ENCODE peak calls at places on chromosomes 5 and 9, in four cellular contexts. One of them, this sample, is unnamed.

GRCh38 chr5:127561254-127561653 is 43.8 kb downstream of the PRRC1 start:
- DNase-seq in spleen: no peak
- DNase-seq in heart left ventricle: no peak
- DNase-seq in HepG2: no peak
- DNase-seq in this sample: no peak

GRCh38 chr5:10563940-10564837 is at the start of gene ANKRD33B:
- DNase-seq in spleen: peak
- DNase-seq in heart left ventricle: peak
- DNase-seq in HepG2: peak
- DNase-seq in this sample: peak

GRCh38 chr5:142576303-142576702 is 109.6 kb downstream of the FGF1 start:
- DNase-seq in spleen: no peak
- DNase-seq in heart left ventricle: no peak
- DNase-seq in HepG2: no peak
- DNase-seq in this sample: no peak

GRCh38 chr5:55577353-55578060 is 42.7 kb upstream of the PLPP1 start:
- DNase-seq in spleen: no peak
- DNase-seq in heart left ventricle: no peak
- DNase-seq in HepG2: no peak
- DNase-seq in this sample: no peak

GRCh38 chr9:92275541-92275940 is 18.0 kb downstream of the IARS1 start:
- DNase-seq in spleen: no peak
- DNase-seq in heart left ventricle: no peak
- DNase-seq in HepG2: no peak
- DNase-seq in this sample: no peak

GRCh38 chr9:123568691-123569342 is 212.8 kb downstream of the CRB2 start:
- DNase-seq in spleen: no peak
- DNase-seq in heart left ventricle: no peak
- DNase-seq in HepG2: no peak
- DNase-seq in this sample: no peak

GRCh38 chr5:30540150-30540549 is 653.3 kb upstream of the CDH6 start:
- DNase-seq in spleen: no peak
- DNase-seq in heart left ventricle: no peak
- DNase-seq in HepG2: no peak
- DNase-seq in this sample: no peak

GRCh38 chr9:77224750-77225312 is 47.5 kb downstream of the VPS13A start:
- DNase-seq in spleen: no peak
- DNase-seq in heart left ventricle: no peak
- DNase-seq in HepG2: no peak
- DNase-seq in this sample: no peak

GRCh38 chr5:151222769-151223446 is 984 bp downstream of the CCDC69 start:
- DNase-seq in spleen: peak
- DNase-seq in heart left ventricle: peak
- DNase-seq in HepG2: no peak
- DNase-seq in this sample: no peak

GRCh38 chr9:75997196-75997595 is 106.7 kb downstream of the PCSK5 start:
- DNase-seq in spleen: no peak
- DNase-seq in heart left ventricle: no peak
- DNase-seq in HepG2: no peak
- DNase-seq in this sample: no peak

GRCh38 chr5:71873202-71873601 is 154.1 kb downstream of the CARTPT start:
- DNase-seq in spleen: no peak
- DNase-seq in heart left ventricle: no peak
- DNase-seq in HepG2: no peak
- DNase-seq in this sample: no peak

GRCh38 chr5:108102463-108102862 is 279.4 kb downstream of the FBXL17 start:
- DNase-seq in spleen: no peak
- DNase-seq in heart left ventricle: no peak
- DNase-seq in HepG2: peak
- DNase-seq in this sample: no peak

GRCh38 chr9:98860871-98861293 is 53.4 kb downstream of the GALNT12 start:
- DNase-seq in spleen: no peak
- DNase-seq in heart left ventricle: no peak
- DNase-seq in HepG2: no peak
- DNase-seq in this sample: peak

GRCh38 chr5:153584131-153584530 is 93.7 kb downstream of the GRIA1 start:
- DNase-seq in spleen: no peak
- DNase-seq in heart left ventricle: no peak
- DNase-seq in HepG2: no peak
- DNase-seq in this sample: no peak

GRCh38 chr5:122102825-122103224 is 24.8 kb upstream of the LOX start:
- DNase-seq in spleen: no peak
- DNase-seq in heart left ventricle: no peak
- DNase-seq in HepG2: no peak
- DNase-seq in this sample: no peak

GRCh38 chr9:27470291-27470805 is 53.7 kb upstream of the IFNK start:
- DNase-seq in spleen: no peak
- DNase-seq in heart left ventricle: no peak
- DNase-seq in HepG2: no peak
- DNase-seq in this sample: no peak

GRCh38 chr5:6355294-6355693 is 23.1 kb downstream of the MED10 start:
- DNase-seq in spleen: no peak
- DNase-seq in heart left ventricle: no peak
- DNase-seq in HepG2: no peak
- DNase-seq in this sample: no peak

GRCh38 chr5:146878471-146879172 is at the start of gene PPP2R2B:
- DNase-seq in spleen: peak
- DNase-seq in heart left ventricle: peak
- DNase-seq in HepG2: no peak
- DNase-seq in this sample: peak

GRCh38 chr9:87324613-87325194 is 173.0 kb upstream of the DAPK1 start:
- DNase-seq in spleen: no peak
- DNase-seq in heart left ventricle: no peak
- DNase-seq in HepG2: peak
- DNase-seq in this sample: peak

GRCh38 chr5:36949593-36949992 is 73.0 kb downstream of the NIPBL start:
- DNase-seq in spleen: no peak
- DNase-seq in heart left ventricle: no peak
- DNase-seq in HepG2: no peak
- DNase-seq in this sample: no peak

GRCh38 chr5:140823475-140823874 is 2.1 kb downstream of the PCDHA5 start:
- DNase-seq in spleen: peak
- DNase-seq in heart left ventricle: no peak
- DNase-seq in HepG2: no peak
- DNase-seq in this sample: no peak

GRCh38 chr5:61701877-61702602 is 370.0 kb downstream of the ZSWIM6 start:
- DNase-seq in spleen: no peak
- DNase-seq in heart left ventricle: no peak
- DNase-seq in HepG2: no peak
- DNase-seq in this sample: no peak

GRCh38 chr9:130445268-130445983 is 665 bp downstream of the ASS1 start:
- DNase-seq in spleen: peak
- DNase-seq in heart left ventricle: peak
- DNase-seq in HepG2: peak
- DNase-seq in this sample: peak

GRCh38 chr9:99261923-99262322 is 39.8 kb downstream of the SEC61B start:
- DNase-seq in spleen: no peak
- DNase-seq in heart left ventricle: no peak
- DNase-seq in HepG2: no peak
- DNase-seq in this sample: no peak

GRCh38 chr9:121312169-121312568 is 44.2 kb downstream of the GSN start:
- DNase-seq in spleen: no peak
- DNase-seq in heart left ventricle: no peak
- DNase-seq in HepG2: no peak
- DNase-seq in this sample: no peak

GRCh38 chr5:14644623-14645237 is 19.8 kb upstream of the OTULIN start:
- DNase-seq in spleen: no peak
- DNase-seq in heart left ventricle: no peak
- DNase-seq in HepG2: no peak
- DNase-seq in this sample: no peak

GRCh38 chr9:127803507-127804352 is 1.0 kb downstream of the FPGS start:
- DNase-seq in spleen: no peak
- DNase-seq in heart left ventricle: no peak
- DNase-seq in HepG2: no peak
- DNase-seq in this sample: peak

GRCh38 chr9:127801955-127802575 is 617 bp upstream of the FPGS start:
- DNase-seq in spleen: no peak
- DNase-seq in heart left ventricle: no peak
- DNase-seq in HepG2: no peak
- DNase-seq in this sample: no peak

GRCh38 chr9:127805620-127806019 is 2.9 kb downstream of the FPGS start:
- DNase-seq in spleen: no peak
- DNase-seq in heart left ventricle: no peak
- DNase-seq in HepG2: peak
- DNase-seq in this sample: no peak

GRCh38 chr9:127806871-127807270 is 4.2 kb downstream of the FPGS start:
- DNase-seq in spleen: no peak
- DNase-seq in heart left ventricle: no peak
- DNase-seq in HepG2: no peak
- DNase-seq in this sample: no peak

GRCh38 chr9:127802576-127803443 is at the start of gene FPGS:
- DNase-seq in spleen: peak
- DNase-seq in heart left ventricle: peak
- DNase-seq in HepG2: peak
- DNase-seq in this sample: peak
- TF ChIP-seq POLR2A in spleen: peak
- TF ChIP-seq POLR2A in heart left ventricle: no peak
- TF ChIP-seq POLR2A in HepG2: peak
- TF ChIP-seq POLR2A in this sample: peak

DNA sequence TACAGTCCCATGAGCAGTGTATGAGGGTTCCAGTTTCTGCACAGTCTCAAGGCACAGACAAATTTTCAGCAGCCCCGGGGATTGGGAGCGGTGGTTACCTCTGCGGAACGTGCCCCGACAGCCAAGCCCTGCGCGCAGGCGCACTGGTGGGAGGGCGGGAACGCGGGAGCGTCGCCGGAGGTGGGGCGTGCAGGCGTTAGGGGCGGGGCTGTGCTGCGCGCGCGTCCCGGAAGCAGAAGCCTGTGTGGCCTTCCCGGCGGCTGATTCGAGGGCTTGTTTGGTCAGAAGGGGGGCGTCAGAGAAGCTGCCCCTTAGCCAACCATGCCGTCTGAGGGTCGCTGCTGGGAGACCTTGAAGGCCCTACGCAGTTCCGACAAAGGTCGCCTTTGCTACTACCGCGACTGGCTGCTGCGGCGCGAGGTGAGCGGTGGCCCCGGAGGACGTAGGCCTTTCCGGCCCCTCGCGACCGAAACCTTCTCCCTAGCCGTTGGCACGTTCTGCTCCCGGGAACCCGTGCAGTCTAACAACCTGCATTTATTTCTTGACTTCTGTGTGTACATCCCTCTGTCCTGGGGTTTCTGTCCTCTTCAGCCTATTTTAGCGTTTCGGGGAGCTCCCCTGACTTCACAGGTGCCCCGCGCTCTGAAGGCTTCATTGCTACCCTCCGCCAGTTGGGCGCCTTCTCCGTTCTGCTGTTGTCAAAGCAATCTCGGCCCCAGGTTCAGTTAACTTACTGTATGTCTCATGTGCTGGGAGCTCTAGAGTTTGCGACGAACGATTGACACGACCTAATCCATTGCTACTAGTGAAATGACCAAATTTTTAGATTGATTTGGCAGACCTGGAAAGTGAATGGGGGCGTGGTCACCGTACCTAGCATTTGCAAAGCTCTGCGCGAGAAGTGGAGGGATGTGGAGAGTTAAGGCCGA is at the start of gene GLE1:
- DNase-seq in spleen: peak
- DNase-seq in heart left ventricle: peak
- DNase-seq in HepG2: peak
- DNase-seq in this sample: peak
- TF ChIP-seq POLR2A in spleen: peak
- TF ChIP-seq POLR2A in heart left ventricle: no peak
- TF ChIP-seq POLR2A in HepG2: peak
- TF ChIP-seq POLR2A in this sample: peak

DNA sequence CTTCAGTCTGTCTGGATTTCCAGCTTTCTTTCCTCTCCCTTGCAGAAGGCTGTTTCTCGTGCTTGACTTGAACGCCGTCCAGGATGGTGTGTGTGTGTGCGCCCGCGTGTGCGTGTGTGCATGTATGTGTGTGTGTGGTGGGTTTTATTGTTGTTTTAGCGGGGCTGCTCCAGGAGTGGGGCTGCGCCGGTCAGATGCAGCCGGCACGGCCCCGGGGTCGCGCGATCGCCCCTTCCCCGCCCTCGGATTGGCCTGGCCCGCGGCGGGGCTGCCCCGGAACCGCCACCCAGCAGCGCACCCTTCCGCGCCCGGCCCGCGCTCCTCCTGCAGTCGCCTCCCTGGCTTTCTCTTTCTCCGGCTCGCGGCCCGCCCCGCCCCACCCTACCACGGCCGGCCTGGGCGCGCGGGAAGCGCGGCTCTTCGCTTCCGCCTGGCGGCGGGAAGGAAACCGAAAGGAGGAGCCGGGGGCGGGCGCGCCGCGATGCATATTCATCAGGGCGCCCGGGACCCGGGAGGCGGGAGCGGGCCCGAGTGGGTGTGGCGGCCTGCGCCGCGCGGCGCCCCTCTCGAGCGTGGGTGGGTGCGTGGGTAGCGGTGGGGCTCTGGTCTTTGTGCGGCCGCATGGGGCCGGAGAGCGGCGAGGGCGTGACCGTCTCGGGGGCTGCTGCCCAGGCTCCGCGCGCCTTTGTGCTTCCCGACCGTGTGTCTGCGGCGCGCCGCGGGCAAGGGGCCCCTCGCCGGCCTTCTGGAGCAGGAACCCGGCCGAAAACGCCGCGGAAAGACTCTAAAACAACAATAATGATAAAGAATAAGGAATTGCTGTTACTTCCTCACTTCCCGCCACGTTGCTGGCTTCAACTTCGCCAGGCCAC is 8.5 kb upstream of the NFIB start:
- DNase-seq in spleen: peak
- DNase-seq in heart left ventricle: peak
- DNase-seq in HepG2: peak
- DNase-seq in this sample: peak
- TF ChIP-seq POLR2A in spleen: no peak
- TF ChIP-seq POLR2A in heart left ventricle: no peak
- TF ChIP-seq POLR2A in HepG2: no peak
- TF ChIP-seq POLR2A in this sample: no peak

DNA sequence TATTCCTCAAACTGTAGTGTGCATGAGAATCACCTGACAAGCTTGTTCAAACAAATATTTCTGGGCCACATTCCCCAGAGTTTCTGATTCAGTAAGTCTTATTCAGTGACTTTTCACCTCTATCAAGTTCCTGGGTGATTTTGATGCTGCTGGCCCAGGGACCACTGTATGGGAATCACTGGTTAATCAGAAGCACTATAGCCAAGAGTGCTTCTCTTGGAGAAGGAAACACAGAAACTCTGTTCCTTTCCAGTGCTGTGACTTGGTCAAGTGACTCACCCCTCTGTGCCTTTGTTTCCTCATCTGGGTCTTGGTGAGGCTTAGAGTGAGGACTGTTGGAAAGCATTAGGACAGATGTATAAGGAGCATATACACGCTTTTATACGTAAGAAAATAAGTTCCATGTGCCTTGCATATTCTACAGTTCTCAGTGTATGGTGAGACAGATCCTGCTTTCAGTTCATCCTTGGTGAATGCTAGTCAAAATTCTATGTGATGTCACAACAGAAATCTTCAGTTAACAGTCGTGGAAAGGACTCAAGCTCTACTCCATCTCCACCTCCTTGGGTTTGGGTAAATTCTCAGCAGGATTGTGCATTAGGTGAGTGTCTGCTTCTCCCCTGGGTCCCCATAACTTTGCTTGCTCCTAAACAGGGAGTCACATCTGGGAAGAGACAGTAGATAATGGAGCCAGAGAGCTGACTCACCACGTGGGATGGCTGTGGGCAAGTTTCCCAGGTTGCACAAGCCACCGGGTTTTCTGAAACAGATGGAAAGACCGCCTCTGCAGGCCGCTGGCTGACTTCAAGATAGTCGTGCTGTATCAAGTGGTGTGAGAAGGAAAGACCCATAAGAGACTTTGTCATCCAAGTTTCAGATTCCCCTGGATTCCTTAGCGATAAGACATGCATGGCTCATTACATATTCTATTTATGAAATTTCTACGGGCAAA is 117.0 kb downstream of the NXNL2 start:
- DNase-seq in spleen: no peak
- DNase-seq in heart left ventricle: peak
- DNase-seq in HepG2: no peak
- DNase-seq in this sample: peak
- TF ChIP-seq POLR2A in spleen: no peak
- TF ChIP-seq POLR2A in heart left ventricle: no peak
- TF ChIP-seq POLR2A in HepG2: no peak
- TF ChIP-seq POLR2A in this sample: no peak